ENCODE peak calls at places on chromosomes 4 and X, in four cellular contexts. N is T-helper 9 cell, J is GM04504, B is SJCRH30. E is an unnamed sample.

GRCh38 chr4:71456841-71457240 is 118.0 kb downstream of the SLC4A4 start:
- DNase-seq in N (no peak), J (peak), B (no peak), E (no peak)

GRCh38 chr4:180827193-180827592 is 1416.0 kb upstream of the TENM3 start:
- DNase-seq in N (no peak), J (no peak), B (peak), E (no peak)

GRCh38 chr4:131207589-131207988 is 1941.5 kb upstream of the PCDH10 start:
- DNase-seq in N (no peak), J (no peak), B (no peak), E (no peak)

GRCh38 chr4:55866290-55866907 is 13.0 kb downstream of the EXOC1 start:
- DNase-seq in N (no peak), J (peak), B (peak), E (no peak)

GRCh38 chr4:86058621-86059020 is 301.2 kb downstream of the MAPK10 start:
- DNase-seq in N (no peak), J (no peak), B (no peak), E (no peak)

GRCh38 chrX:153646620-153647373 is at the start of gene DUSP9:
- DNase-seq in N (no peak), J (no peak), B (no peak), E (no peak)

GRCh38 chr4:159003420-159004253 is 99.2 kb upstream of the RAPGEF2 start:
- DNase-seq in N (no peak), J (no peak), B (peak), E (no peak)

GRCh38 chr4:52173470-52174055 is 122.5 kb downstream of the SPATA18 start:
- DNase-seq in N (no peak), J (peak), B (no peak), E (no peak)

GRCh38 chr4:54277691-54278090 is 48.6 kb downstream of the PDGFRA start:
- DNase-seq in N (no peak), J (peak), B (no peak), E (no peak)

GRCh38 chr4:7624361-7624760 is 189.6 kb upstream of the PSAPL1 start:
- DNase-seq in N (no peak), J (no peak), B (no peak), E (no peak)

GRCh38 chr4:117085185-117085701 is at the start of gene TRAM1L1:
- DNase-seq in N (no peak), J (peak), B (peak), E (peak)

GRCh38 chr4:153115322-153116100 is 88.7 kb upstream of the TRIM2 start:
- DNase-seq in N (peak), J (peak), B (peak), E (peak)

GRCh38 chrX:126141014-126141413 is 25.1 kb downstream of the DCAF12L2 start:
- DNase-seq in N (no peak), J (no peak), B (no peak), E (no peak)

GRCh38 chr4:182339246-182339645 is 96.0 kb downstream of the TENM3 start:
- DNase-seq in N (no peak), J (no peak), B (peak), E (no peak)

GRCh38 chrX:153412746-153413720 is 1.8 kb downstream of the ZFP92 start:
- DNase-seq in N (no peak), J (no peak), B (no peak), E (no peak)

GRCh38 chr4:150206265-150206664 is 128.0 kb downstream of the DCLK2 start:
- DNase-seq in N (no peak), J (no peak), B (peak), E (no peak)

GRCh38 chr4:168993724-168994510 is 16.1 kb downstream of the CBR4 start:
- DNase-seq in N (no peak), J (no peak), B (peak), E (no peak)

GRCh38 chrX:80432863-80433262 is 12.6 kb downstream of the TENT5D start:
- DNase-seq in N (no peak), J (no peak), B (no peak), E (no peak)

GRCh38 chr4:87270825-87271224 is 50.4 kb upstream of the KLHL8 start:
- DNase-seq in N (no peak), J (no peak), B (peak), E (no peak)

GRCh38 chrX:136170109-136170800 is 22.9 kb downstream of the FHL1 start:
- DNase-seq in N (no peak), J (peak), B (no peak), E (no peak)

GRCh38 chr4:155591784-155592567 is 74.7 kb upstream of the GUCY1A1 start:
- DNase-seq in N (no peak), J (no peak), B (no peak), E (no peak)

GRCh38 chrX:72045552-72046277 is 86.0 kb downstream of the RTL5 start:
- DNase-seq in N (no peak), J (no peak), B (no peak), E (no peak)

GRCh38 chr4:27082786-27083185 is 222.1 kb downstream of the STIM2 start:
- DNase-seq in N (no peak), J (no peak), B (no peak), E (no peak)

GRCh38 chrX:87571965-87572364 is 54.4 kb downstream of the KLHL4 start:
- DNase-seq in N (no peak), J (no peak), B (no peak), E (no peak)

GRCh38 chr4:104044369-104044768 is 324.6 kb upstream of the TACR3 start:
- DNase-seq in N (no peak), J (no peak), B (no peak), E (no peak)

GRCh38 chr4:139014391-139015268 is 951 bp upstream of the NOCT start:
- DNase-seq in N (no peak), J (peak), B (peak), E (no peak)

GRCh38 chrX:14022019-14022418 is 7.7 kb downstream of the GEMIN8 start:
- DNase-seq in N (no peak), J (no peak), B (no peak), E (no peak)

GRCh38 chrX:120727503-120727902 is 97.6 kb upstream of the C1GALT1C1 start:
- DNase-seq in N (no peak), J (no peak), B (no peak), E (no peak)

GRCh38 chrX:13376857-13377441 is 57.1 kb upstream of the ATXN3L start:
- DNase-seq in N (no peak), J (peak), B (peak), E (no peak)

GRCh38 chr4:2288051-2288541 is 26.2 kb upstream of the MXD4 start:
- DNase-seq in N (no peak), J (no peak), B (no peak), E (no peak)

E was measured in germinal center.